ENCODE peak calls at places on chromosomes 6 and 20, in six cellular contexts. One of them, this sample, is unnamed.

GRCh38 chr20:54345301-54345724 is 130.1 kb upstream of the DOK5 start:
- DNase-seq in chondrocyte: no peak
- DNase-seq in spleen: no peak
- DNase-seq in glutamatergic neuron: no peak
- DNase-seq in body of pancreas: no peak
- DNase-seq in heart left ventricle: no peak
- DNase-seq in this sample: no peak

GRCh38 chr6:118333772-118334171 is 214.3 kb upstream of the PLN start:
- DNase-seq in spleen: no peak
- DNase-seq in heart left ventricle: no peak
- DNase-seq in body of pancreas: no peak
- DNase-seq in chondrocyte: no peak
- DNase-seq in glutamatergic neuron: no peak
- DNase-seq in this sample: no peak

GRCh38 chr6:48027704-48028435 is 83.1 kb downstream of the PTCHD4 start:
- DNase-seq in glutamatergic neuron: no peak
- DNase-seq in body of pancreas: no peak
- DNase-seq in heart left ventricle: no peak
- DNase-seq in spleen: no peak
- DNase-seq in chondrocyte: no peak
- DNase-seq in this sample: no peak

GRCh38 chr6:34531580-34532201 is 24.4 kb downstream of the SPDEF start:
- DNase-seq in heart left ventricle: peak; percentile 74
- DNase-seq in spleen: peak; percentile 84
- DNase-seq in body of pancreas: peak; percentile 31
- DNase-seq in chondrocyte: no peak
- DNase-seq in glutamatergic neuron: no peak
- DNase-seq in this sample: peak; percentile 95

GRCh38 chr6:32371204-32371603 is 499 bp downstream of the TSBP1 start:
- DNase-seq in heart left ventricle: no peak
- DNase-seq in glutamatergic neuron: no peak
- DNase-seq in body of pancreas: no peak
- DNase-seq in chondrocyte: no peak
- DNase-seq in spleen: no peak
- DNase-seq in this sample: no peak

GRCh38 chr6:3292431-3293197 is 33.9 kb downstream of the PSMG4 start:
- DNase-seq in chondrocyte: peak; percentile 65
- DNase-seq in body of pancreas: no peak
- DNase-seq in spleen: peak; percentile 59
- DNase-seq in glutamatergic neuron: peak; percentile 18
- DNase-seq in heart left ventricle: no peak
- DNase-seq in this sample: no peak

GRCh38 chr6:148389086-148389485 is 46.4 kb downstream of the SASH1 start:
- DNase-seq in body of pancreas: no peak
- DNase-seq in chondrocyte: no peak
- DNase-seq in glutamatergic neuron: no peak
- DNase-seq in heart left ventricle: no peak
- DNase-seq in spleen: no peak
- DNase-seq in this sample: no peak

GRCh38 chr6:1838604-1839003 is 228.9 kb downstream of the FOXC1 start:
- DNase-seq in glutamatergic neuron: no peak
- DNase-seq in body of pancreas: no peak
- DNase-seq in heart left ventricle: no peak
- DNase-seq in chondrocyte: no peak
- DNase-seq in spleen: no peak
- DNase-seq in this sample: no peak

GRCh38 chr6:139569561-139569960 is 195.1 kb upstream of the CITED2 start:
- DNase-seq in spleen: no peak
- DNase-seq in body of pancreas: no peak
- DNase-seq in heart left ventricle: no peak
- DNase-seq in chondrocyte: no peak
- DNase-seq in glutamatergic neuron: no peak
- DNase-seq in this sample: no peak

DNA sequence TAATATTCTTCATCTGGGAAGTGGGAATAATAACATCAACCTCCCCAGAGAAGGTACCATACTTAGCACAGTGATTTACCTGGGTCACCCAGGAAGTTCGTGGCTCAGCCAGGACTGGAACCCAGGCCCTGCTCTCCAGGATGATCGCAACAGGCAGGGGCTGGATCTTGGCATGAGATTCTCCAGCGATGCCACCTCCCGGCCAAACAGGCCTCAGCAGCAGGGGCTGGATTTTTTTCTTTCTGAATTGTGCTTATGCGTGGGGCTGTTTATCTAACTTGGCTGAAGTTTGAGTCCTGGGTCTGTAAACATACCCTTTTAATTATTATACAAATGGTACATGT is 129.5 kb upstream of the PTPN1 start:
- DNase-seq in heart left ventricle: no peak
- DNase-seq in body of pancreas: peak; percentile 69
- DNase-seq in glutamatergic neuron: no peak
- DNase-seq in spleen: no peak
- DNase-seq in chondrocyte: no peak
- DNase-seq in this sample: no peak
- TF ChIP-seq CTCF in heart left ventricle: peak; percentile 28
- TF ChIP-seq CTCF in body of pancreas: no peak
- TF ChIP-seq CTCF in glutamatergic neuron: no peak
- TF ChIP-seq CTCF in spleen: peak; percentile 11
- TF ChIP-seq CTCF in chondrocyte: peak; percentile 72
- TF ChIP-seq CTCF in this sample: no peak

GRCh38 chr6:77566235-77566634 is 86.6 kb upstream of the MEI4 start:
- DNase-seq in glutamatergic neuron: no peak
- DNase-seq in body of pancreas: no peak
- DNase-seq in chondrocyte: no peak
- DNase-seq in heart left ventricle: no peak
- DNase-seq in spleen: no peak
- DNase-seq in this sample: no peak
- TF ChIP-seq CTCF in glutamatergic neuron: no peak
- TF ChIP-seq CTCF in body of pancreas: no peak
- TF ChIP-seq CTCF in chondrocyte: no peak
- TF ChIP-seq CTCF in heart left ventricle: no peak
- TF ChIP-seq CTCF in spleen: no peak
- TF ChIP-seq CTCF in this sample: no peak

GRCh38 chr6:135531954-135532490 is 34.5 kb upstream of the AHI1 start:
- DNase-seq in chondrocyte: no peak
- DNase-seq in heart left ventricle: no peak
- DNase-seq in spleen: no peak
- DNase-seq in glutamatergic neuron: no peak
- DNase-seq in body of pancreas: no peak
- DNase-seq in this sample: no peak

GRCh38 chr6:135532559-135532958 is 35.0 kb upstream of the AHI1 start:
- DNase-seq in body of pancreas: no peak
- DNase-seq in spleen: no peak
- DNase-seq in glutamatergic neuron: no peak
- DNase-seq in chondrocyte: no peak
- DNase-seq in heart left ventricle: no peak
- DNase-seq in this sample: no peak

GRCh38 chr6:135534773-135535380 is 37.3 kb upstream of the AHI1 start:
- DNase-seq in heart left ventricle: no peak
- DNase-seq in spleen: no peak
- DNase-seq in body of pancreas: no peak
- DNase-seq in chondrocyte: no peak
- DNase-seq in glutamatergic neuron: no peak
- DNase-seq in this sample: no peak

GRCh38 chr6:135537782-135538301 is 40.3 kb upstream of the AHI1 start:
- DNase-seq in heart left ventricle: no peak
- DNase-seq in glutamatergic neuron: no peak
- DNase-seq in body of pancreas: no peak
- DNase-seq in spleen: no peak
- DNase-seq in chondrocyte: no peak
- DNase-seq in this sample: no peak

DNA sequence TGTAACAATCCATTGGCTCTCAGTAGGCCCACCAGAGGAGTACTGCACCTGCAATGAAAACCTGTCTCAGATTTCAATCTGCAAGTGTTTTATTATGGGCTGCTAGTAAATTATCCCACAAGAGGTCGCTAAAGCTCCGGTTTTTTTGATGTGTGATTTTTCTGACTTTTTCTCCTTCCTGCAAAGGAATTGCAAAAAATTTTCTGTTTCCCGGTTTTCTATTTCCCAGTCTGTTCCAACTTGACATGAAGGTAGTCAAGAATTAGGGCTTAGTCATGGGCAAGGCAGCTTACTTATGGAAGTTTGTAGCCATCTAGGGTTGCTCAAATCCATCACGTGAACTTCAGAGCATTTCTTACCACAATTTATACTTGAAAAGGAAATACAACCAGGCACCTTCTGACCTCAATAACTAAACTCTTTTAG is 38.5 kb upstream of the AHI1 start:
- DNase-seq in body of pancreas: no peak
- DNase-seq in heart left ventricle: no peak
- DNase-seq in glutamatergic neuron: no peak
- DNase-seq in spleen: no peak
- DNase-seq in chondrocyte: no peak
- DNase-seq in this sample: peak; percentile 12
- TF ChIP-seq CTCF in body of pancreas: peak; percentile 19
- TF ChIP-seq CTCF in heart left ventricle: peak; percentile 69
- TF ChIP-seq CTCF in glutamatergic neuron: peak; percentile 52
- TF ChIP-seq CTCF in spleen: peak; percentile 52
- TF ChIP-seq CTCF in chondrocyte: peak; percentile 94
- TF ChIP-seq CTCF in this sample: peak; percentile 57

GRCh38 chr6:53174996-53175395 is 26.4 kb upstream of the GCM1 start:
- DNase-seq in chondrocyte: no peak
- DNase-seq in body of pancreas: peak; percentile 21
- DNase-seq in glutamatergic neuron: no peak
- DNase-seq in heart left ventricle: no peak
- DNase-seq in spleen: no peak
- DNase-seq in this sample: no peak
- TF ChIP-seq CTCF in chondrocyte: no peak
- TF ChIP-seq CTCF in body of pancreas: no peak
- TF ChIP-seq CTCF in glutamatergic neuron: no peak
- TF ChIP-seq CTCF in heart left ventricle: no peak
- TF ChIP-seq CTCF in spleen: no peak
- TF ChIP-seq CTCF in this sample: no peak

GRCh38 chr6:41724638-41725501 is 10.5 kb downstream of the TFEB start:
- DNase-seq in chondrocyte: no peak
- DNase-seq in heart left ventricle: no peak
- DNase-seq in body of pancreas: no peak
- DNase-seq in glutamatergic neuron: no peak
- DNase-seq in spleen: no peak
- DNase-seq in this sample: no peak
- TF ChIP-seq CTCF in chondrocyte: no peak
- TF ChIP-seq CTCF in heart left ventricle: no peak
- TF ChIP-seq CTCF in body of pancreas: no peak
- TF ChIP-seq CTCF in glutamatergic neuron: no peak
- TF ChIP-seq CTCF in spleen: no peak
- TF ChIP-seq CTCF in this sample: no peak

GRCh38 chr6:6751615-6752014 is 163.1 kb downstream of the LY86 start:
- DNase-seq in heart left ventricle: no peak
- DNase-seq in spleen: no peak
- DNase-seq in glutamatergic neuron: no peak
- DNase-seq in body of pancreas: no peak
- DNase-seq in chondrocyte: no peak
- DNase-seq in this sample: no peak

GRCh38 chr6:6751197-6751596 is 162.7 kb downstream of the LY86 start:
- DNase-seq in glutamatergic neuron: no peak
- DNase-seq in spleen: no peak
- DNase-seq in chondrocyte: no peak
- DNase-seq in heart left ventricle: no peak
- DNase-seq in body of pancreas: no peak
- DNase-seq in this sample: no peak

GRCh38 chr6:6748001-6748400 is 159.5 kb downstream of the LY86 start:
- DNase-seq in spleen: no peak
- DNase-seq in body of pancreas: no peak
- DNase-seq in chondrocyte: no peak
- DNase-seq in heart left ventricle: no peak
- DNase-seq in glutamatergic neuron: no peak
- DNase-seq in this sample: no peak

GRCh38 chr6:6752129-6752528 is 163.6 kb downstream of the LY86 start:
- DNase-seq in glutamatergic neuron: no peak
- DNase-seq in spleen: no peak
- DNase-seq in heart left ventricle: no peak
- DNase-seq in body of pancreas: no peak
- DNase-seq in chondrocyte: no peak
- DNase-seq in this sample: peak; percentile 56

GRCh38 chr6:6749791-6750434 is 161.4 kb downstream of the LY86 start:
- DNase-seq in spleen: no peak
- DNase-seq in heart left ventricle: peak; percentile 72
- DNase-seq in glutamatergic neuron: no peak
- DNase-seq in chondrocyte: no peak
- DNase-seq in body of pancreas: peak; percentile 26
- DNase-seq in this sample: peak; percentile 20
- TF ChIP-seq CTCF in spleen: no peak
- TF ChIP-seq CTCF in heart left ventricle: no peak
- TF ChIP-seq CTCF in glutamatergic neuron: no peak
- TF ChIP-seq CTCF in chondrocyte: no peak
- TF ChIP-seq CTCF in body of pancreas: no peak
- TF ChIP-seq CTCF in this sample: no peak